ENCODE peak calls at places on chromosomes 1 and 21, in six cellular contexts. P, O, T, F, M and V are unnamed samples.

GRCh38 chr1:43225168-43225567 is 44.6 kb upstream of the TMEM125 start:
- DNase-seq in O (no peak), F (no peak), T (no peak), P (no peak), M (no peak), V (no peak)

GRCh38 chr1:115677172-115677542 is 35.4 kb downstream of the VANGL1 start:
- DNase-seq in F (no peak), M (no peak), O (no peak), P (no peak), T (no peak), V (no peak)

GRCh38 chr21:15793109-15793508 is 63.3 kb downstream of the USP25 start:
- DNase-seq in T (no peak), F (no peak), M (no peak), O (no peak), P (no peak), V (no peak)

GRCh38 chr1:76095800-76096199 is 21.3 kb downstream of the ST6GALNAC3 start:
- DNase-seq in T (no peak), O (no peak), F (no peak), P (no peak), M (no peak), V (no peak)

GRCh38 chr1:31957701-31958674 is 19.8 kb upstream of the PTP4A2 start:
- DNase-seq in M (no peak), T (no peak), O (no peak), P (peak), F (no peak), V (no peak)

GRCh38 chr1:212712451-212713303 is 13.0 kb upstream of the BATF3 start:
- DNase-seq in T (no peak), M (no peak), O (no peak), P (no peak), F (no peak), V (peak)

GRCh38 chr1:95127380-95127779 is 10.2 kb downstream of the TLCD4 start:
- DNase-seq in F (no peak), T (no peak), P (no peak), M (no peak), O (no peak), V (no peak)

GRCh38 chr1:156676820-156677615 is at the start of gene NES:
- DNase-seq in M (no peak), F (no peak), P (no peak), O (no peak), T (no peak), V (peak)

GRCh38 chr21:26843912-26844257 is 1.3 kb downstream of the ADAMTS1 start:
- DNase-seq in P (no peak), T (no peak), O (no peak), F (no peak), M (no peak), V (peak)

GRCh38 chr1:22930235-22930912 is 42.3 kb downstream of the LACTBL1 start:
- DNase-seq in F (peak), T (no peak), P (peak), O (no peak), M (peak), V (peak)

GRCh38 chr1:202054094-202054493 is 43.7 kb downstream of the ELF3 start:
- DNase-seq in T (no peak), F (no peak), O (no peak), P (no peak), M (no peak), V (no peak)

GRCh38 chr1:159930216-159930615 is 4.9 kb upstream of the TAGLN2 start:
- DNase-seq in O (no peak), P (no peak), M (no peak), T (no peak), F (no peak), V (peak)

GRCh38 chr1:32101233-32101681 is 6.6 kb upstream of the KPNA6 start:
- DNase-seq in M (peak), O (no peak), T (no peak), P (no peak), F (no peak), V (peak)

GRCh38 chr1:218384576-218384975 is 39.4 kb downstream of the TGFB2 start:
- DNase-seq in O (peak), P (no peak), M (no peak), F (no peak), T (no peak), V (peak)

GRCh38 chr1:31514117-31514516 is 62.2 kb upstream of the TINAGL1 start:
- DNase-seq in M (no peak), T (no peak), P (no peak), O (no peak), F (no peak), V (no peak)

GRCh38 chr1:231122143-231122542 is 39.7 kb upstream of the TRIM67 start:
- DNase-seq in P (no peak), F (no peak), M (no peak), O (no peak), T (no peak), V (no peak)

GRCh38 chr21:46191257-46191685 is 7.0 kb upstream of the SPATC1L start:
- DNase-seq in F (no peak), O (no peak), T (no peak), M (peak), P (no peak), V (peak)

GRCh38 chr1:32891241-32891570 is 4.9 kb downstream of the HPCA start:
- DNase-seq in P (no peak), T (no peak), M (no peak), F (no peak), O (no peak), V (peak)

GRCh38 chr1:18373882-18374493 is 106.7 kb upstream of the KLHDC7A start:
- DNase-seq in F (no peak), M (peak), O (no peak), P (no peak), T (no peak), V (no peak)

GRCh38 chr1:173914366-173914871 is 2.7 kb downstream of the SERPINC1 start:
- DNase-seq in F (peak), M (peak), P (peak), O (peak), T (no peak), V (peak)

GRCh38 chr1:22259581-22260282 is 116.8 kb upstream of the WNT4 start:
- DNase-seq in O (peak), P (no peak), M (no peak), F (no peak), T (no peak), V (no peak)

GRCh38 chr1:156523801-156524480 is 23.4 kb upstream of the MEF2D start:
- DNase-seq in P (no peak), F (no peak), M (no peak), T (no peak), O (no peak), V (no peak)

GRCh38 chr1:23331713-23332112 is 12.4 kb downstream of the HNRNPR start:
- DNase-seq in F (no peak), T (no peak), M (no peak), P (no peak), O (no peak), V (no peak)

GRCh38 chr1:171800850-171801249 is 19.4 kb downstream of the METTL13 start:
- DNase-seq in F (no peak), P (no peak), O (no peak), M (no peak), T (no peak), V (no peak)

GRCh38 chr1:10045480-10046355 is 13.0 kb downstream of the UBE4B start:
- DNase-seq in O (peak), T (no peak), M (no peak), F (no peak), P (no peak), V (peak)